ENCODE peak calls at places on chromosomes 13 and 19, in ten cellular contexts. One of them, this sample, is unnamed.

GRCh38 chr13:45863716-45864590 is 12.4 kb upstream of the SIAH3 start:
- DNase-seq in CD8-positive, alpha-beta memory T cell: no peak
- DNase-seq in BE2C: no peak
- DNase-seq in Peyer's patch: no peak
- DNase-seq in GM12878: no peak
- DNase-seq in A673: no peak
- DNase-seq in sigmoid colon: no peak
- DNase-seq in stomach: no peak
- DNase-seq in thoracic aorta: no peak
- DNase-seq in iPS DF 6.9: no peak
- DNase-seq in this sample: no peak

GRCh38 chr19:42313840-42314755 is 989 bp downstream of the TMEM145 start:
- DNase-seq in CD8-positive, alpha-beta memory T cell: no peak
- DNase-seq in BE2C: no peak
- DNase-seq in Peyer's patch: no peak
- DNase-seq in GM12878: no peak
- DNase-seq in A673: no peak
- DNase-seq in sigmoid colon: no peak
- DNase-seq in stomach: no peak
- DNase-seq in thoracic aorta: no peak
- DNase-seq in iPS DF 6.9: no peak
- DNase-seq in this sample: no peak

GRCh38 chr13:20525601-20526544 is at the start of gene CRYL1:
- DNase-seq in CD8-positive, alpha-beta memory T cell: peak; percentile 74
- DNase-seq in BE2C: peak; percentile 74
- DNase-seq in Peyer's patch: peak; percentile 90
- DNase-seq in GM12878: peak; percentile 40
- DNase-seq in A673: peak; percentile 74
- DNase-seq in sigmoid colon: peak; percentile 88
- DNase-seq in stomach: peak; percentile 82
- DNase-seq in thoracic aorta: peak; percentile 41
- DNase-seq in iPS DF 6.9: no peak
- DNase-seq in this sample: peak; percentile 73

GRCh38 chr19:50490991-50491472 is 14.4 kb upstream of the GARIN5A start:
- DNase-seq in CD8-positive, alpha-beta memory T cell: no peak
- DNase-seq in BE2C: no peak
- DNase-seq in Peyer's patch: peak; percentile 32
- DNase-seq in GM12878: no peak
- DNase-seq in A673: no peak
- DNase-seq in sigmoid colon: peak; percentile 36
- DNase-seq in stomach: no peak
- DNase-seq in thoracic aorta: no peak
- DNase-seq in iPS DF 6.9: no peak
- DNase-seq in this sample: no peak

GRCh38 chr13:101218484-101218883 is 197.8 kb downstream of the NALCN start:
- DNase-seq in CD8-positive, alpha-beta memory T cell: no peak
- DNase-seq in BE2C: no peak
- DNase-seq in Peyer's patch: no peak
- DNase-seq in GM12878: no peak
- DNase-seq in A673: no peak
- DNase-seq in sigmoid colon: no peak
- DNase-seq in stomach: no peak
- DNase-seq in thoracic aorta: no peak
- DNase-seq in iPS DF 6.9: no peak
- DNase-seq in this sample: no peak

GRCh38 chr19:45099465-45100201 is 6.7 kb downstream of the PPP1R37 start:
- DNase-seq in CD8-positive, alpha-beta memory T cell: no peak
- DNase-seq in BE2C: no peak
- DNase-seq in Peyer's patch: peak; percentile 79
- DNase-seq in GM12878: no peak
- DNase-seq in A673: no peak
- DNase-seq in sigmoid colon: no peak
- DNase-seq in stomach: peak; percentile 63
- DNase-seq in thoracic aorta: no peak
- DNase-seq in iPS DF 6.9: no peak
- DNase-seq in this sample: no peak

GRCh38 chr19:48190288-48191284 is 20.1 kb downstream of the ZSWIM9 start:
- DNase-seq in CD8-positive, alpha-beta memory T cell: peak; percentile 39
- DNase-seq in BE2C: peak; percentile 85
- DNase-seq in Peyer's patch: no peak
- DNase-seq in GM12878: no peak
- DNase-seq in A673: peak; percentile 98
- DNase-seq in sigmoid colon: peak; percentile 29
- DNase-seq in stomach: peak; percentile 61
- DNase-seq in thoracic aorta: no peak
- DNase-seq in iPS DF 6.9: peak; percentile 95
- DNase-seq in this sample: peak; percentile 89

GRCh38 chr19:44848036-44848804 is 2.1 kb downstream of the NECTIN2 start:
- DNase-seq in CD8-positive, alpha-beta memory T cell: no peak
- DNase-seq in BE2C: peak; percentile 31
- DNase-seq in Peyer's patch: no peak
- DNase-seq in GM12878: no peak
- DNase-seq in A673: peak; percentile 90
- DNase-seq in sigmoid colon: peak; percentile 75
- DNase-seq in stomach: no peak
- DNase-seq in thoracic aorta: no peak
- DNase-seq in iPS DF 6.9: no peak
- DNase-seq in this sample: no peak

GRCh38 chr13:60286707-60287106 is 110.3 kb upstream of the TDRD3 start:
- DNase-seq in CD8-positive, alpha-beta memory T cell: no peak
- DNase-seq in BE2C: no peak
- DNase-seq in Peyer's patch: no peak
- DNase-seq in GM12878: no peak
- DNase-seq in A673: no peak
- DNase-seq in sigmoid colon: no peak
- DNase-seq in stomach: no peak
- DNase-seq in thoracic aorta: no peak
- DNase-seq in iPS DF 6.9: no peak
- DNase-seq in this sample: no peak

GRCh38 chr13:23985846-23986245 is 88.5 kb upstream of the C1QTNF9B start:
- DNase-seq in CD8-positive, alpha-beta memory T cell: no peak
- DNase-seq in BE2C: peak; percentile 37
- DNase-seq in Peyer's patch: no peak
- DNase-seq in GM12878: no peak
- DNase-seq in A673: peak; percentile 58
- DNase-seq in sigmoid colon: no peak
- DNase-seq in stomach: no peak
- DNase-seq in thoracic aorta: no peak
- DNase-seq in iPS DF 6.9: no peak
- DNase-seq in this sample: no peak

GRCh38 chr19:42421591-42422031 is 5.6 kb downstream of the LIPE start:
- DNase-seq in CD8-positive, alpha-beta memory T cell: no peak
- DNase-seq in BE2C: no peak
- DNase-seq in Peyer's patch: no peak
- DNase-seq in GM12878: no peak
- DNase-seq in A673: no peak
- DNase-seq in sigmoid colon: peak; percentile 62
- DNase-seq in stomach: peak; percentile 50
- DNase-seq in thoracic aorta: no peak
- DNase-seq in iPS DF 6.9: no peak
- DNase-seq in this sample: no peak

GRCh38 chr13:29868581-29868980 is 18.2 kb upstream of the UBL3 start:
- DNase-seq in CD8-positive, alpha-beta memory T cell: no peak
- DNase-seq in BE2C: no peak
- DNase-seq in Peyer's patch: no peak
- DNase-seq in GM12878: no peak
- DNase-seq in A673: no peak
- DNase-seq in sigmoid colon: no peak
- DNase-seq in stomach: no peak
- DNase-seq in thoracic aorta: no peak
- DNase-seq in iPS DF 6.9: no peak
- DNase-seq in this sample: no peak
- H3K4me1 ChIP-seq in CD8-positive, alpha-beta memory T cell: no peaks in the 10 kb centered on the region
- H3K4me1 ChIP-seq in BE2C: no peaks in the 10 kb centered on the region
- H3K4me1 ChIP-seq in Peyer's patch: no peaks in the 10 kb centered on the region
- H3K4me1 ChIP-seq in GM12878: no peaks in the 10 kb centered on the region
- H3K4me1 ChIP-seq in A673: no peaks in the 10 kb centered on the region
- H3K4me1 ChIP-seq in sigmoid colon: no peaks in the 10 kb centered on the region
- H3K4me1 ChIP-seq in stomach: no peaks in the 10 kb centered on the region
- H3K4me1 ChIP-seq in thoracic aorta: no peaks in the 10 kb centered on the region
- H3K4me1 ChIP-seq in iPS DF 6.9: no peaks in the 10 kb centered on the region
- H3K4me1 ChIP-seq in this sample: no peaks in the 10 kb centered on the region

GRCh38 chr19:3034194-3034844 is 5.2 kb upstream of the TLE2 start:
- DNase-seq in CD8-positive, alpha-beta memory T cell: no peak
- DNase-seq in BE2C: peak; percentile 30
- DNase-seq in Peyer's patch: peak; percentile 42
- DNase-seq in GM12878: no peak
- DNase-seq in A673: no peak
- DNase-seq in sigmoid colon: no peak
- DNase-seq in stomach: no peak
- DNase-seq in thoracic aorta: no peak
- DNase-seq in iPS DF 6.9: no peak
- DNase-seq in this sample: no peak
- H3K4me1 ChIP-seq in CD8-positive, alpha-beta memory T cell: peaks cover 16% of the 10 kb centered on the region
- H3K4me1 ChIP-seq in BE2C: peaks cover 9% of the 10 kb centered on the region
- H3K4me1 ChIP-seq in Peyer's patch: peaks cover 8% of the 10 kb centered on the region
- H3K4me1 ChIP-seq in GM12878: peaks cover 16% of the 10 kb centered on the region
- H3K4me1 ChIP-seq in A673: peaks cover 16% of the 10 kb centered on the region
- H3K4me1 ChIP-seq in sigmoid colon: no peaks in the 10 kb centered on the region
- H3K4me1 ChIP-seq in stomach: peaks cover 23% of the 10 kb centered on the region
- H3K4me1 ChIP-seq in thoracic aorta: peaks cover 9% of the 10 kb centered on the region
- H3K4me1 ChIP-seq in iPS DF 6.9: no peaks in the 10 kb centered on the region
- H3K4me1 ChIP-seq in this sample: peaks cover 9% of the 10 kb centered on the region

GRCh38 chr19:1290245-1290698 is 4.6 kb downstream of the EFNA2 start:
- DNase-seq in CD8-positive, alpha-beta memory T cell: no peak
- DNase-seq in BE2C: no peak
- DNase-seq in Peyer's patch: no peak
- DNase-seq in GM12878: no peak
- DNase-seq in A673: no peak
- DNase-seq in sigmoid colon: no peak
- DNase-seq in stomach: no peak
- DNase-seq in thoracic aorta: no peak
- DNase-seq in iPS DF 6.9: no peak
- DNase-seq in this sample: no peak

GRCh38 chr19:1286859-1287621 is 1.4 kb downstream of the EFNA2 start:
- DNase-seq in CD8-positive, alpha-beta memory T cell: no peak
- DNase-seq in BE2C: no peak
- DNase-seq in Peyer's patch: no peak
- DNase-seq in GM12878: no peak
- DNase-seq in A673: no peak
- DNase-seq in sigmoid colon: no peak
- DNase-seq in stomach: no peak
- DNase-seq in thoracic aorta: no peak
- DNase-seq in iPS DF 6.9: no peak
- DNase-seq in this sample: no peak

GRCh38 chr19:1287622-1288527 is 2.2 kb downstream of the EFNA2 start:
- DNase-seq in CD8-positive, alpha-beta memory T cell: no peak
- DNase-seq in BE2C: no peak
- DNase-seq in Peyer's patch: no peak
- DNase-seq in GM12878: no peak
- DNase-seq in A673: no peak
- DNase-seq in sigmoid colon: no peak
- DNase-seq in stomach: no peak
- DNase-seq in thoracic aorta: no peak
- DNase-seq in iPS DF 6.9: no peak
- DNase-seq in this sample: no peak

GRCh38 chr19:1289395-1290244 is 3.9 kb downstream of the EFNA2 start:
- DNase-seq in CD8-positive, alpha-beta memory T cell: no peak
- DNase-seq in BE2C: no peak
- DNase-seq in Peyer's patch: no peak
- DNase-seq in GM12878: no peak
- DNase-seq in A673: no peak
- DNase-seq in sigmoid colon: no peak
- DNase-seq in stomach: no peak
- DNase-seq in thoracic aorta: no peak
- DNase-seq in iPS DF 6.9: no peak
- DNase-seq in this sample: no peak

DNA sequence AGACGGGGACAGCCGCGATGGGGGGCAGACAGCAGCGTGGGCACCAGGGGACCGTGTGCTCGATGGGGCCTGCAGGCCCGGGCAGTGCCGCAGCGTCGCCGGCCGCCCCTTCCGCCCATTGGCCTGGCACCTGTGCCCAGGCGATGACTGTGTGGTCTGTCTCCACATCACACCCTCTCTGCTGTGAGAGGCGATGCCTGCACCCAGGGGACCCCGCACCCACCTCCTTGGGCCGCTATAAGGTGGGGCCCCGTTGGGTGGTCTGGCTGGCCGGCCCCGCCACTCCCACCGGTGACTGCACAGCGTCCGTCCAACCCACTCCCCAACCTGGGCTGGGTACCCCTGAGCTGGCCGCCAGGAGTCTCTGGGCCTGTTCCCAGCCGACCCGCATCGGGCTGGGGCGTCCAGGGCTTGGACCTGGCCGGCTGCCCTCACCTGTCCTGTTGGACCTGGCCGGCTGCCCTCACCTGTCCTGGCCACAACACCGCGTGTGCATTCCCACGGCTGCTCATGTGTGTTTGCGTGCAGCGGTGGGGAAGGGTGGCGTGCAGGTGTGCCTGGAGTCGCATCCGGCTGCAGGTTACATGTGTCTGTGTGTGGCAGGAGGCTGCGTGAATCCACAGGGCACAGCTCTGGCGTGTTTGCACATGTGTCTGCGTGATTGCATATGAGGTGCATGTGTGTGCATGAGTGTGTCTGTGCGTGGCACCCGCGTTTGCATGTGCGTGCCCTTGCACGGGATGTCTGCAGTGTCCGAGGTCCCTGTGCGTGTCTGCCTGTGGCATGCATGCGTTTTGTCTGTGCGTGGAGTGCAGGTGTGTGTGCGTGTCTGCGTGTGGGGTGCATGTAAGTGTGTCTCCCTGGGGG is 3.1 kb downstream of the EFNA2 start:
- DNase-seq in CD8-positive, alpha-beta memory T cell: no peak
- DNase-seq in BE2C: no peak
- DNase-seq in Peyer's patch: no peak
- DNase-seq in GM12878: no peak
- DNase-seq in A673: no peak
- DNase-seq in sigmoid colon: no peak
- DNase-seq in stomach: no peak
- DNase-seq in thoracic aorta: no peak
- DNase-seq in iPS DF 6.9: no peak
- DNase-seq in this sample: no peak
- H3K4me1 ChIP-seq in CD8-positive, alpha-beta memory T cell: peaks cover 4% of the 10 kb centered on the region
- H3K4me1 ChIP-seq in BE2C: no peaks in the 10 kb centered on the region
- H3K4me1 ChIP-seq in Peyer's patch: peaks cover 7% of the 10 kb centered on the region
- H3K4me1 ChIP-seq in GM12878: peaks cover 16% of the 10 kb centered on the region
- H3K4me1 ChIP-seq in A673: peaks cover 18% of the 10 kb centered on the region
- H3K4me1 ChIP-seq in sigmoid colon: no peaks in the 10 kb centered on the region
- H3K4me1 ChIP-seq in stomach: no peaks in the 10 kb centered on the region
- H3K4me1 ChIP-seq in thoracic aorta: no peaks in the 10 kb centered on the region
- H3K4me1 ChIP-seq in iPS DF 6.9: no peaks in the 10 kb centered on the region
- H3K4me1 ChIP-seq in this sample: peaks cover 4% of the 10 kb centered on the region

DNA sequence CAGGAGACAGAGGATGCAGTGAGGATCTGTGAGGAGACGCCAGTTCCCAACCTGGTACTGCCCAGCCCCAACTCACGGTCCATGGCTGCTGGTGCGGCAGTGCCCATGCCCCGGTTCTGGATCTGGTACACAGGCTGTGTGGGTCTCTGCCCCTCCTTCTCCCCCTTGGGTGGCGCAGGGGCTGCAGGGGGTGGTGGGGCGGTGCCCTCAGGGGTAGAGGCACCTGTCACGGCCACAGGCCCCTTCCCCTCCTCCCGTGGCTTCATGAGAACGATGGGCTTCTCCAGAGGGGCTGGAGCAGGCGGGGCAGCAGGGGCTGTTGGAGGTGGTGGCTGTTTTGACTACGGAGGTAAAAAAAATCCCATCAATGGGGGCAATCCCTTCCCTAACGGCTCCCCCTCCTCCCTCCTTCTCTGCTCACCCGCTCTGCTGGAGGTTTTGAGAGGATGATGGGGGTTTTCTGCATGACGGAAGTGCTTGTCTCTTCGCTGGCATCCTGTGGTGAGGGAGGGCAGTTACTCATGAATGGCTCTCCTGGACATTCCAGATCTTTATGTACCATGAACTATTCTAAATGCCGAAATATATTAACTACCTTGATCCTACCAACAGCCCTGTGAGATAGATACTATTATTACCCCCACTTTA is 7.1 kb downstream of the SMG9 start:
- DNase-seq in CD8-positive, alpha-beta memory T cell: no peak
- DNase-seq in BE2C: no peak
- DNase-seq in Peyer's patch: no peak
- DNase-seq in GM12878: peak; percentile 43
- DNase-seq in A673: no peak
- DNase-seq in sigmoid colon: no peak
- DNase-seq in stomach: no peak
- DNase-seq in thoracic aorta: no peak
- DNase-seq in iPS DF 6.9: no peak
- DNase-seq in this sample: no peak
- H3K4me1 ChIP-seq in CD8-positive, alpha-beta memory T cell: peaks cover 10% of the 10 kb centered on the region
- H3K4me1 ChIP-seq in BE2C: no peaks in the 10 kb centered on the region
- H3K4me1 ChIP-seq in Peyer's patch: peaks cover 5% of the 10 kb centered on the region
- H3K4me1 ChIP-seq in GM12878: peaks cover 49% of the 10 kb centered on the region
- H3K4me1 ChIP-seq in A673: no peaks in the 10 kb centered on the region
- H3K4me1 ChIP-seq in sigmoid colon: no peaks in the 10 kb centered on the region
- H3K4me1 ChIP-seq in stomach: peaks cover 5% of the 10 kb centered on the region
- H3K4me1 ChIP-seq in thoracic aorta: no peaks in the 10 kb centered on the region
- H3K4me1 ChIP-seq in iPS DF 6.9: no peaks in the 10 kb centered on the region
- H3K4me1 ChIP-seq in this sample: peaks cover 3% of the 10 kb centered on the region